ENCODE peak calls at places on chromosomes 5 and 9, in seven cellular contexts. K is CD8-positive, alpha-beta T cell; D is H9; A is chondrocyte; S is PC-3; H is WTC11; Y is natural killer cell. X is an unnamed sample.

GRCh38 chr5:88770290-88771257 is 112.4 kb downstream of the MEF2C start:
- DNase-seq in H (no peak), D (no peak), S (peak), A (no peak), K (no peak), Y (no peak), X (no peak)

GRCh38 chr9:83304686-83305085 is 233.5 kb downstream of the FRMD3 start:
- DNase-seq in H (no peak), Y (no peak), A (no peak), S (no peak), K (no peak), D (no peak), X (no peak)

GRCh38 chr5:136364307-136364706 is 1.0 kb downstream of the TRPC7 start:
- DNase-seq in Y (no peak), K (no peak), A (no peak), D (no peak), S (peak), H (no peak), X (no peak)

GRCh38 chr9:74952281-74953151 is at the start of gene C9orf40:
- DNase-seq in H (peak), K (peak), Y (peak), D (peak), S (peak), A (peak), X (peak)

GRCh38 chr5:96483878-96484277 is 50.8 kb upstream of the PCSK1 start:
- DNase-seq in D (no peak), K (no peak), H (peak), Y (no peak), S (peak), A (no peak), X (peak)

GRCh38 chr9:89436963-89437625 is 60.8 kb downstream of the SEMA4D start:
- DNase-seq in K (peak), Y (peak), S (no peak), A (no peak), H (no peak), D (no peak), X (no peak)

GRCh38 chr9:78296208-78296892 is 575 bp upstream of the PSAT1 start:
- DNase-seq in S (peak), H (peak), D (peak), K (no peak), A (no peak), Y (no peak), X (peak)

GRCh38 chr5:33734541-33734940 is 157.2 kb downstream of the ADAMTS12 start:
- DNase-seq in H (peak), K (no peak), S (peak), D (no peak), Y (no peak), A (no peak), X (no peak)

DNA sequence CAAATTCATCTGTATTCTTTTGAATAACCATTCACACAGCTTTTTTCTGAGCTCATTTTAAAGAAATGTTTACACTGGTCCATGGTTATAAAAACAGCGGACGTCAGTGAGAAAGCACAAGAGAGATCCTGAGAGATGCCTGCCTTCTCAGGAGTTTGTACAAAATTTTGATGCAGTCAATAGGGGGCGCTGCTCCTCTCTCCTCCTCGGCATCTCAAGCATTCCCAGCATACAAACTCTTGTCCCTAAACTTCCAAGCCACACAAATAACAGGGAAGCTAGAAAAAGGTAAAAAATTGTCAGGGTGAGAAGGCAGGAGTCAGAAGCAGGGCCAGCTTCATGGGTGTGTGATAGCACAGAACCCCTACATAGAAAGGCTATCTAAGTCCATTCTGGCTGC is 11.2 kb upstream of the CCDC152 start:
- DNase-seq in D (peak), H (peak), K (no peak), A (no peak), S (peak), Y (no peak), X (peak)
- TF ChIP-seq CTCF in D (peak), H (peak), K (no peak), A (peak), S (peak), Y (no peak), X (peak)

GRCh38 chr5:173099461-173099860 is 43.3 kb downstream of the CREBRF start:
- DNase-seq in K (no peak), H (no peak), A (no peak), S (no peak), Y (no peak), D (no peak), X (no peak)
- TF ChIP-seq CTCF in K (no peak), H (no peak), A (no peak), S (no peak), Y (no peak), D (no peak), X (no peak)

DNA sequence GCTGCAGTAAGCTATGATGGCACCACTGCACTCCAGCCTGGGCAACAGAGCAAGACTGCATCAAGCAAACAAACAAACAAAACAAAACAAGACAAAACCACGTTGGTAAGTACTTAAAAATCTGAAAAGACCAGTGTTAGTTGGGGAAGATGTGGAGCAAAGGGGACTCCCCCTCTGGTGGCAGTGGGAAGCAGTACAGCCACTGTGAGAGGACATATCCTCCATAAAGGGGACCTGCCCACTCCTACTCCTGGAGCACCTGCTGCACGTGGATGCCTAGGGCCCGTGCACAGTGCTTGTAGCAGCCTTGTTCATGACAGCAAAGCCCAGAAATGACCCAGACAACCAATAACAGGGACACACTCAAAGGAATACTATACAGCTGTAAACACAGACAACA is 17.0 kb upstream of the IPPK start:
- DNase-seq in S (peak), K (no peak), D (peak), H (peak), Y (no peak), A (no peak), X (no peak)
- TF ChIP-seq CTCF in S (peak), K (no peak), D (peak), H (no peak), Y (no peak), A (peak), X (peak)

DNA sequence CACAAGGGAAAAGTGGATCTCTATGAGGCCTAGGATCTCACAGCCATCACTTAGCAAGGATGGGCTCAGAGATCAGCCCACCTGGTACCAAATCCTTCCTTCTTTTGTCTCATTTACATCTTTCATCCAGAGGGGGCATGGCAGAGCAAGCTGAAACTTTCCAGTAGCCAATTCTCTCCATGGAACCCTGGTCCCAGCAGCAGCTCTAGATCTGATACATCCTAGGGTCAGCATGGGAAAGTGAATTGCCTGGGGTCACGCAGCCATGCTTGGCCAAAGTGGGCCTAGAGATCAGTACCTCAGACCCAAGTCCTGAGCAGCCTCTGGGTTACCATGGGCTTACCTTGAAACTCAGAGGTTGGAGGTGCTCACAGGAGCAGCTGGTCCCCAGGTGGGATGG is 170.5 kb downstream of the GABBR2 start:
- DNase-seq in A (no peak), Y (no peak), K (no peak), S (no peak), D (no peak), H (no peak), X (no peak)
- TF ChIP-seq CTCF in A (no peak), Y (no peak), K (no peak), S (peak), D (peak), H (no peak), X (no peak)

GRCh38 chr9:88075966-88076285 is 62.3 kb downstream of the SPATA31C2 start:
- DNase-seq in A (no peak), D (no peak), Y (no peak), S (no peak), K (no peak), H (no peak), X (no peak)
- TF ChIP-seq CTCF in A (no peak), D (no peak), Y (no peak), S (no peak), K (no peak), H (no peak), X (no peak)

DNA sequence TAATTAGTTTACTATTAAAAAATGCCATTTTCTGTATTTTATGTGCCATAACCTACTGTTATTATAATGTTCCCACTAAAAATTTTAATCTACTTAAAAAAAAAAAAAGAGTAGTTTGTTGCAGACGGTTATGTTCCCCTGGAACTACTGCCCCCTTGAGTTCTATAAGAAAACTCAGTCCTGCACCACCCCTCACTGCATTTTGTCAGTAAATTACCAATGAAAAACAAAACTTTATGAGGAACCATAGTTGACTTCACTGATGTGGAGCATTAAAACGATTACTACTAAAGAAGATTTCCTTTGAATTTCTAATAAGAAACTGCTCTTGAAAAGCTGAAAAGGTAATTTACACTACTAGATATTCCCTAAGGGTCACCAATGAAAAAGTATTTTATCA is 288.7 kb downstream of the FBXL17 start:
- DNase-seq in S (peak), Y (no peak), K (no peak), A (no peak), H (no peak), D (no peak), X (no peak)
- TF ChIP-seq CTCF in S (peak), Y (peak), K (no peak), A (peak), H (peak), D (peak), X (peak)

GRCh38 chr5:179242676-179243075 is 102.6 kb downstream of the ADAMTS2 start:
- DNase-seq in A (peak), D (peak), Y (no peak), K (no peak), H (peak), S (no peak), X (no peak)

GRCh38 chr5:179244051-179244450 is 101.2 kb downstream of the ADAMTS2 start:
- DNase-seq in K (no peak), Y (no peak), A (no peak), H (no peak), D (no peak), S (no peak), X (no peak)

GRCh38 chr5:179241764-179242370 is 103.4 kb downstream of the ADAMTS2 start:
- DNase-seq in K (no peak), A (peak), H (no peak), Y (no peak), D (peak), S (no peak), X (no peak)

GRCh38 chr5:179243333-179243732 is 101.9 kb downstream of the ADAMTS2 start:
- DNase-seq in H (peak), D (peak), K (no peak), Y (no peak), S (no peak), A (no peak), X (no peak)

DNA sequence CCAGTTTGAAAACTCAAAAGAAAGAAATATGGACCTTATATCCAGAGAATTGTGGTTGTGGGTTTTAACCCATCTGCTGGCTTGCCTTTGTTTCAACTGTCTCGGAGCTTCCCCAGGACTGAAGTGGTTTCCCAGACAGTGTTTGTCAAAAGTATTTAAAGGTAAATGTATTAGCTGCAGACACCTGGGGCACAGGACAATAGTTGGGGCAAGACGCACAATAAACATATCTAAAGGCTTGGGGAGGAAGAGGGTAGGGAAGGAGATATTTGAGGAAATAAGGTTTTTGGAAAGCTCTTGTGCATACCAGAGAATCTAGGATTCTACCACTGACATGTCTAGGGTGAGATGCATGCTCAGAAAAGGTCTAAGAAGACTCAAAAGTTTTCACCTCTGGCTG is 99.0 kb downstream of the ADAMTS2 start:
- DNase-seq in K (no peak), S (no peak), D (peak), H (peak), A (no peak), Y (no peak), X (no peak)
- TF ChIP-seq CTCF in K (no peak), S (no peak), D (no peak), H (no peak), A (no peak), Y (no peak), X (no peak)

GRCh38 chr5:23305055-23305454 is 202.4 kb upstream of the PRDM9 start:
- DNase-seq in A (no peak), Y (no peak), K (no peak), D (no peak), H (no peak), S (no peak), X (no peak)

GRCh38 chr5:23303836-23304235 is 203.6 kb upstream of the PRDM9 start:
- DNase-seq in A (no peak), K (no peak), D (no peak), H (no peak), Y (no peak), S (no peak), X (no peak)

GRCh38 chr5:23302438-23302837 is 205.0 kb upstream of the PRDM9 start:
- DNase-seq in A (no peak), H (no peak), D (no peak), S (no peak), Y (no peak), K (no peak), X (no peak)

GRCh38 chr5:23303433-23303832 is 204.0 kb upstream of the PRDM9 start:
- DNase-seq in D (no peak), K (no peak), A (no peak), H (no peak), Y (no peak), S (no peak), X (no peak)
- TF ChIP-seq CTCF in D (peak), K (no peak), A (peak), H (no peak), Y (no peak), S (peak), X (no peak)

DNA sequence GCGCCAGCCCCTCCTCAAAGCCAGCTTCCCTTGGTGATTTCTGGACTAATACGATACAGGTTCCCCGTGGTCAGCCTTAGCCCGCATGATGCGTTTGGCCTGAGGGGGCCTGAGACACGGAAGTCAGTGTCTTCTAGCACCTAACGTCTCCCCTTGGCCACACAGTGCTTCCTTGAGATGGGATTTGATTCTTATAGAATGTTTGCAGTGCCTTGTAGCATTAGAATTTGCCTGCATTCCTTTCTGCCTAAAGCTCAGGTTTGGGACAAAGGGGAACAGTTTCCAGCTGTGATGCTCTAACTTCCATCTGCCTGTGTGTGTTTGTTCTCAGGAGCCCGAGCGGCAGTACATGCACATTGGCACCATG is 34.4 kb downstream of the CFAP90 start:
- DNase-seq in K (no peak), H (no peak), D (no peak), S (no peak), Y (no peak), A (no peak), X (no peak)
- TF ChIP-seq CTCF in K (no peak), H (no peak), D (no peak), S (peak), Y (peak), A (peak), X (no peak)

X was measured in endothelial cell.